ENCODE peak calls at places on chromosomes 16 and 17, in eight cellular contexts. J is sigmoid colon; N is CD8-positive, alpha-beta T cell; T is transverse colon; K is esophagus squamous epithelium; S is RWPE2; I is Peyer's patch; O is tibial nerve. F is an unnamed sample.

GRCh38 chr17:63694229-63694973 is 5.5 kb downstream of the LIMD2 start:
- DNase-seq in O (no peak), N (no peak), J (no peak), T (no peak), K (no peak), I (peak), S (no peak), F (no peak)

GRCh38 chr16:12147681-12148479 is 171.3 kb downstream of the SNX29 start:
- DNase-seq in T (no peak), K (no peak), I (no peak), S (no peak), N (no peak), O (no peak), J (no peak), F (no peak)

GRCh38 chr16:75733305-75734141 is 7.2 kb upstream of the CPHXL start:
- DNase-seq in K (no peak), O (peak), S (no peak), T (no peak), I (no peak), N (no peak), J (no peak), F (peak)

GRCh38 chr17:4599505-4600281 is 15.4 kb downstream of the SMTNL2 start:
- DNase-seq in T (no peak), S (no peak), N (no peak), J (peak), K (no peak), I (no peak), O (no peak), F (peak)

GRCh38 chr16:75288596-75289120 is 37.2 kb upstream of the BCAR1 start:
- DNase-seq in S (no peak), O (no peak), K (no peak), J (no peak), N (peak), I (peak), T (no peak), F (no peak)

GRCh38 chr16:56844056-56844455 is 21.0 kb upstream of the SLC12A3 start:
- DNase-seq in I (no peak), O (no peak), K (no peak), J (no peak), S (no peak), N (no peak), T (no peak), F (no peak)

GRCh38 chr17:34703533-34703932 is 124.2 kb downstream of the TMEM132E start:
- DNase-seq in S (no peak), N (no peak), T (no peak), K (no peak), J (no peak), O (peak), I (no peak), F (peak)

GRCh38 chr16:55836158-55836611 is 3.3 kb upstream of the CES1 start:
- DNase-seq in O (no peak), K (no peak), S (no peak), T (no peak), J (no peak), I (no peak), N (no peak), F (no peak)

GRCh38 chr17:27657620-27658019 is 26.6 kb downstream of the LGALS9 start:
- DNase-seq in N (no peak), J (no peak), K (no peak), I (no peak), T (no peak), S (no peak), O (no peak), F (peak)

GRCh38 chr17:31398381-31399275 is 7.2 kb downstream of the RAB11FIP4 start:
- DNase-seq in J (no peak), K (no peak), S (no peak), I (no peak), T (no peak), N (no peak), O (no peak), F (no peak)

GRCh38 chr16:53043462-53043861 is 9.2 kb downstream of the CHD9NB start:
- DNase-seq in T (peak), S (no peak), I (no peak), J (no peak), N (no peak), K (no peak), O (peak), F (no peak)
- H3K4me3 ChIP-seq in T (no peak), S (no peak), I (no peak), J (peak), N (no peak), K (peak), O (no peak), F (peak)

GRCh38 chr17:80422276-80422675 is 7.3 kb downstream of the ENDOV start:
- DNase-seq in J (peak), I (no peak), T (no peak), O (no peak), K (no peak), S (peak), N (no peak), F (no peak)
- TF ChIP-seq CTCF in J (no peak), I (no peak), T (no peak), O (no peak), K (no peak), S (no peak), N (no peak), F (no peak)

GRCh38 chr17:76493505-76494167 is 7.6 kb downstream of the RHBDF2 start:
- DNase-seq in K (no peak), J (no peak), T (peak), N (no peak), I (peak), O (no peak), S (no peak), F (no peak)
- H3K4me3 ChIP-seq in K (peak), J (no peak), T (peak), N (peak), I (peak), O (no peak), S (no peak), F (no peak)

GRCh38 chr17:1767358-1767757 is 5.5 kb downstream of the SERPINF1 start:
- DNase-seq in T (no peak), N (no peak), I (no peak), O (no peak), K (no peak), J (no peak), S (no peak), F (no peak)
- TF ChIP-seq CTCF in T (no peak), N (no peak), I (no peak), O (no peak), K (no peak), J (no peak), S (no peak), F (no peak)

DNA sequence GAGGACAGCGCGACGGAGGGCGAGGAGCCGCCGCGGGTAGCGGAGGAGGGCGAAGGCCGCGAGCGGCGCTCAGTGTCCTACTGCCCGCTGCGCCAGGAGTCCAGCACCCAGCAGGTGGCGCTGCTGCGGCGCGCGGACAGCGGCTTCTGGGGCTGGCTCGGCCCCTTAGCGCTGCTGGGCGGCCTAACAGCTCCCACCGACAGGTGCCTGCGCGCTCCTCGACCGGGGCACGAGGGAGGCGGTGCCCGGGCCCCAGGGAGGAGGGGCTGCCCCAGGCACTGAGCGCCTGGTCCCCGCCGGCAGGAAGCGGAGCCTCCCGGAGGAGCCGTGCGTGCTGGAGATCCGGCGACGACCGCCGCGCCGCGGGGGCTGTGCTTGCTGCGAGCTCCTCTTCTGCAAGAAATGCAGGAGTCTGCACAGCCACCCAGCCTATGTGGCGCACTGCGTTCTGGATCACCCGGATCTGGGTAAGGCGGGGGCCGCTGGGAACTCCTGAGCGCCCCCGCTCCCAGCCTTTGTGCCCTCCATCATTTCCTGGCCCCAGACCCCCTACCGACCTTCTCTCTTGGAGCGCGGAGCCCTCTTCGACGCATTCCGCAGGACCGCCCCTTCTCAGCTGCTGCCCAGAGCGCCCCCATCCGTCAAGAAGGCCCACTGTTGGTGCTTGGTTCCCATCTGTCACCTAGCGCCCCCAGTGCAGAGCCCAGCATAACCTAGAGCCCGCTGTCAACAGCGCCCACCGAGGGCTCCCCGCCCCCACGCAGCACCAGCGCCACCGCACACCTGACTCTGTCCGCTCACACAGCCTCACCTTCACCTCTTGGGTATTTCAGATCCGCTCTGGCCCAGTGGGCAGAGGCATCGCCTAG is 3.7 kb downstream of the C17orf50 start:
- DNase-seq in N (peak), I (peak), T (peak), S (peak), J (peak), K (no peak), O (peak), F (peak)
- H3K4me3 ChIP-seq in N (peak), I (peak), T (peak), S (peak), J (peak), K (peak), O (peak), F (peak)

DNA sequence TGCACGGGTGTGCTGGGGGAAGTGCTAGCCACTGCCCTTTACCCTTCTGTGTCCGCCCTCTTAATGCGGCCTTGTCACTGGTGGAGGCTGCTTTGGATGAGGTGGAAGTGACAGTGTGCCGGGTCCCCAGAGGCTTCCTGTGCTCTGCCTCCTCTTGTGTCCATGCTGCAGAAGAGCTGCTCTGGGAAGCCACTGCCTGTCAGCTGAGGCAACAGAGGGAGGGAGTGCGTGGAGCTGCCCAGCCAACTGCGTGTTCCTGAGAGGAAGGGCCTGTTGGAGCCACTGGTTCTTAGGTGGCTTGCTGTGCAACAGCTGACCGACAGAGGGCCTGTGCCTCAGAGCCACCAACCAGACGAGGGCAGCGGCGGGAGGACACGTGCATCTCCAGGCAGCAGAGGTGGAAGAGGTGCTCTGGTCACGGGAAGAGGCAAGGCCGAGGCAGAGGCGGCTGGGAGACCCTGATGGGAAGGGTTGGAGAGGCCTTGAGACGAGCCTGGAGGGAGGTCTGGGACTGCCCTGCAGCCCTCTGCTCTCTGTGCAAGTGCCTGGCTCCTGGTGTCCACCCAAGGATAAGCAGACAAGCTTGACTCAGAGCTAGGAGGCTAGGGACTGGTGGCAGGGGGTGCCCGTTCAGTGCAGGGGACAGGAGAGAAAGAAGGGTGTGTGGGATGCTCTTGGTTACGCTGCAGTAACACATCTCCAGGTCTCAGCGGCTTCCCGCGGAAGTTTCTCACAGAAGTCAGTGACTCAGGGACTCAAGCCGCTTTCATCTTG is 25.4 kb downstream of the B9D1 start:
- DNase-seq in J (peak), K (no peak), O (no peak), S (no peak), T (peak), N (no peak), I (peak), F (no peak)
- TF ChIP-seq CTCF in J (no peak), K (peak), O (peak), S (no peak), T (peak), N (no peak), I (no peak), F (no peak)

GRCh38 chr17:74360993-74361612 is 565 bp downstream of the BTBD17 start:
- DNase-seq in K (no peak), O (no peak), J (no peak), S (no peak), N (no peak), T (no peak), I (no peak), F (peak)
- H3K4me3 ChIP-seq in K (no peak), O (no peak), J (no peak), S (no peak), N (no peak), T (no peak), I (no peak), F (no peak)

GRCh38 chr17:57852955-57853328 is 3.1 kb upstream of the MRPS23 start:
- DNase-seq in T (no peak), J (no peak), K (no peak), N (no peak), I (no peak), S (no peak), O (no peak), F (no peak)
- TF ChIP-seq CTCF in T (no peak), J (no peak), K (no peak), N (no peak), I (no peak), S (no peak), O (no peak), F (no peak)

GRCh38 chr16:66508914-66509496 is 40.9 kb downstream of the TK2 start:
- DNase-seq in I (no peak), K (no peak), N (no peak), O (no peak), T (no peak), J (peak), S (no peak), F (no peak)
- H3K4me3 ChIP-seq in I (no peak), K (no peak), N (no peak), O (no peak), T (no peak), J (no peak), S (no peak), F (no peak)

DNA sequence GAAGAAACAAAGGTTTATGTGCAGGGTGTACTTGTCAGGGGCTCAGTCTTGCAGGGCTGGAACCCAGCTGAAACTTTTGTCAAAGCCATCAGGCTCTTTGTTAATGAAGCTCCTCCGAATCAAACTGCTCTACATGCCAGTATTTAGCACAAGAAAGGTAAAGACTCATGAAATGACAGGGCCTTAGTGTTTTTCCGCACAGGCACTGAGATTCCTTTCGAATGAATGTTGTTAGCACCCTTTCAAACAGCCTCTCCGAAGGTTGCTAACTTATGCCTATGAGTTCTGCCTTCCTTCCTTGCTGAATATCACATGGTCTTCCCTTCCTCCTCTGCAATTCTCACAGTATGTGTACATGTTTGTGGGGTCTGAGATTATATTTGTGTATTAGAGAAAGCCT is 159.7 kb upstream of the ASIC2 start:
- DNase-seq in O (no peak), N (no peak), I (no peak), J (no peak), S (no peak), K (no peak), T (no peak), F (no peak)
- TF ChIP-seq CTCF in O (no peak), N (no peak), I (no peak), J (no peak), S (no peak), K (no peak), T (no peak), F (no peak)

F was measured in fibroblast of pulmonary artery.